ENCODE peak calls at places on chromosomes 7 and 10, in nine cellular contexts. Z is anterior cingulate cortex; C is activated CD8-positive, alpha-beta memory T cell treated with anti-CD3 and anti-CD28 coated beads for 48 hours; D is substantia nigra; I is WTC11; V is iPS DF 19.7; X is heart left ventricle; L is astrocyte; G is hypothalamus. S is an unnamed sample.

GRCh38 chr7:46549892-46550639 is 629.0 kb upstream of the IGFBP3 start:
- DNase-seq in V (no peak), L (no peak), C (no peak), Z (no peak), D (no peak), G (no peak), I (no peak), X (no peak), S (no peak)

GRCh38 chr7:29207469-29207868 is 12.9 kb downstream of the CHN2 start:
- DNase-seq in L (peak; percentile 27), I (no peak), G (no peak), V (no peak), X (no peak), D (no peak), C (no peak), Z (no peak), S (peak; percentile 10)

GRCh38 chr10:103881420-103882284 is 26.3 kb upstream of the SH3PXD2A start:
- DNase-seq in L (no peak), V (no peak), C (no peak), Z (no peak), I (no peak), D (peak; percentile 70), G (no peak), X (peak; percentile 39), S (no peak)

GRCh38 chr7:151131284-151131621 is 36.2 kb downstream of the GBX1 start:
- DNase-seq in D (no peak), X (no peak), I (no peak), G (no peak), Z (no peak), V (no peak), C (no peak), L (no peak), S (no peak)

GRCh38 chr10:119509909-119510451 is 32.5 kb downstream of the RGS10 start:
- DNase-seq in I (no peak), L (no peak), D (no peak), Z (no peak), G (no peak), X (peak; percentile 74), C (no peak), V (no peak), S (peak; percentile 38)

GRCh38 chr7:151174246-151175046 is 7.0 kb upstream of the GBX1 start:
- DNase-seq in L (peak; percentile 8), V (peak; percentile 42), Z (no peak), X (no peak), G (no peak), C (no peak), D (no peak), I (peak; percentile 82), S (peak; percentile 31)

GRCh38 chr7:128404826-128405344 is 4.9 kb downstream of the IMPDH1 start:
- DNase-seq in X (no peak), V (no peak), G (no peak), Z (no peak), L (no peak), D (peak; percentile 31), C (no peak), I (no peak), S (peak; percentile 29)

GRCh38 chr10:131065673-131066331 is 245.7 kb downstream of the TCERG1L start:
- DNase-seq in X (no peak), C (no peak), D (peak; percentile 3), G (peak; percentile 59), L (no peak), V (no peak), Z (no peak), I (no peak), S (no peak)

GRCh38 chr10:44306147-44306710 is 78.7 kb downstream of the CXCL12 start:
- DNase-seq in Z (no peak), G (no peak), C (no peak), L (peak; percentile 84), X (no peak), D (no peak), V (no peak), I (no peak), S (peak; percentile 66)

GRCh38 chr7:39733881-39734571 is 110.7 kb downstream of the RALA start:
- DNase-seq in X (no peak), D (no peak), G (no peak), Z (no peak), L (peak; percentile 94), V (peak; percentile 30), C (no peak), I (no peak), S (peak; percentile 75)

GRCh38 chr7:159022238-159022993 is 122.3 kb downstream of the VIPR2 start:
- DNase-seq in X (no peak), C (no peak), Z (no peak), I (no peak), D (no peak), L (no peak), G (no peak), V (no peak), S (no peak)

GRCh38 chr10:63068246-63068645 is 64.9 kb upstream of the NRBF2 start:
- DNase-seq in X (no peak), Z (no peak), C (no peak), L (no peak), G (no peak), D (no peak), I (no peak), V (no peak), S (peak; percentile 54)

GRCh38 chr10:47022311-47023131 is 111.3 kb downstream of the PTPN20 start:
- DNase-seq in D (no peak), V (no peak), C (no peak), Z (no peak), L (no peak), X (no peak), G (no peak), I (no peak), S (no peak)

GRCh38 chr7:3592438-3593134 is 291.5 kb downstream of the SDK1 start:
- DNase-seq in I (no peak), D (no peak), C (no peak), X (no peak), G (no peak), L (no peak), Z (no peak), V (no peak), S (no peak)

GRCh38 chr7:1407883-1408282 is 51.4 kb downstream of the MICALL2 start:
- DNase-seq in V (no peak), X (no peak), Z (no peak), I (no peak), D (no peak), C (no peak), L (no peak), G (no peak), S (no peak)

GRCh38 chr10:123583639-123584418 is 82.3 kb upstream of the GPR26 start:
- DNase-seq in I (peak; percentile 91), Z (peak; percentile 55), C (peak; percentile 8), D (peak; percentile 60), X (peak; percentile 74), V (peak; percentile 73), G (peak; percentile 72), L (peak; percentile 37), S (peak; percentile 81)

GRCh38 chr7:22700559-22701002 is 26.4 kb upstream of the IL6 start:
- DNase-seq in X (no peak), L (peak; percentile 70), C (no peak), Z (no peak), I (no peak), V (no peak), D (no peak), G (no peak), S (peak; percentile 89)

GRCh38 chr7:17095001-17095574 is 203.4 kb upstream of the AHR start:
- DNase-seq in L (peak; percentile 87), D (no peak), Z (no peak), V (no peak), X (no peak), G (no peak), I (no peak), C (no peak), S (peak; percentile 64)

GRCh38 chr7:8068892-8069686 is 100.5 kb downstream of the GLCCI1 start:
- DNase-seq in L (no peak), X (no peak), G (peak; percentile 1), D (peak; percentile 53), C (no peak), I (peak; percentile 26), V (no peak), Z (no peak), S (no peak)

GRCh38 chr7:874036-874749 is 2.2 kb upstream of the GET4 start:
- DNase-seq in D (no peak), I (no peak), L (no peak), G (no peak), V (no peak), C (no peak), Z (no peak), X (no peak), S (no peak)

GRCh38 chr7:21782996-21783395 is 162.7 kb downstream of the CDCA7L start:
- DNase-seq in V (no peak), I (no peak), C (no peak), X (no peak), D (no peak), L (no peak), G (no peak), Z (no peak), S (no peak)

GRCh38 chr10:12975266-12975665 is 26.2 kb downstream of the CCDC3 start:
- DNase-seq in L (no peak), Z (no peak), I (no peak), G (no peak), C (no peak), D (no peak), X (no peak), V (no peak), S (no peak)

GRCh38 chr7:158587425-158588084 is at the start of gene PTPRN2:
- DNase-seq in I (peak; percentile 59), L (peak; percentile 6), G (peak; percentile 44), X (peak; percentile 65), D (peak; percentile 86), C (peak; percentile 36), Z (peak; percentile 32), V (no peak), S (peak; percentile 76)

GRCh38 chr7:38518516-38518915 is 112.7 kb downstream of the AMPH start:
- DNase-seq in I (no peak), D (no peak), C (no peak), V (no peak), Z (no peak), G (no peak), L (no peak), X (no peak), S (no peak)

GRCh38 chr10:59465089-59465488 is 102.7 kb upstream of the FAM13C start:
- DNase-seq in V (no peak), X (no peak), C (no peak), I (no peak), D (no peak), G (no peak), L (peak; percentile 57), Z (no peak), S (peak; percentile 69)

GRCh38 chr10:76397210-76397881 is 965.9 kb downstream of the LRMDA start:
- DNase-seq in X (peak; percentile 46), Z (no peak), G (no peak), I (no peak), V (no peak), L (peak; percentile 94), D (no peak), C (no peak), S (no peak)

GRCh38 chr7:45589915-45590678 is 15.9 kb downstream of the ADCY1 start:
- DNase-seq in V (no peak), D (no peak), Z (no peak), X (no peak), L (no peak), G (no peak), I (no peak), C (no peak), S (no peak)

GRCh38 chr10:27893320-27894014 is 105.4 kb downstream of the ODAD2 start:
- DNase-seq in I (no peak), C (no peak), D (no peak), G (no peak), Z (no peak), V (no peak), X (no peak), L (peak; percentile 83), S (no peak)

GRCh38 chr10:127332631-127333030 is 136.2 kb upstream of the INSYN2A start:
- DNase-seq in Z (no peak), C (no peak), I (no peak), X (no peak), G (no peak), V (no peak), L (no peak), D (no peak), S (no peak)

GRCh38 chr10:13834581-13835286 is 248.0 kb downstream of the PRPF18 start:
- DNase-seq in L (peak; percentile 70), Z (no peak), V (no peak), D (peak; percentile 22), C (no peak), X (peak; percentile 41), G (peak; percentile 50), I (peak; percentile 43), S (peak; percentile 52)

GRCh38 chr10:72719941-72720592 is 28.1 kb downstream of the MCU start:
- DNase-seq in X (no peak), Z (no peak), V (no peak), L (no peak), I (no peak), D (no peak), C (no peak), G (no peak), S (no peak)